ENCODE peak calls at places on chromosomes 7 and 10, in six cellular contexts. Y is NCI-H2107; M is activated naive CD4-positive, alpha-beta T cell treated with Interleukin-2 at 50 U/mL for 16 hours; T is RWPE1; X is HS-5; R is T-cell. B is an unnamed sample.

GRCh38 chr7:152617056-152617455 is 58.9 kb downstream of the XRCC2 start:
- DNase-seq in Y (no peak), M (no peak), T (no peak), X (no peak), R (no peak), B (no peak)

GRCh38 chr10:84412482-84412881 is 84.1 kb downstream of the CCSER2 start:
- DNase-seq in Y (no peak), M (no peak), T (no peak), X (no peak), R (no peak), B (no peak)

GRCh38 chr7:34463830-34464229 is 194.2 kb upstream of the NPSR1 start:
- DNase-seq in Y (no peak), M (no peak), T (peak), X (peak), R (no peak), B (peak)

GRCh38 chr10:78749898-78750297 is 318.9 kb upstream of the ZMIZ1 start:
- DNase-seq in Y (no peak), M (no peak), T (no peak), X (no peak), R (no peak), B (no peak)

GRCh38 chr10:5559642-5560141 is 34.9 kb downstream of the CALML3 start:
- DNase-seq in Y (no peak), M (no peak), T (no peak), X (peak), R (no peak), B (no peak)

GRCh38 chr10:533611-534566 is 155.6 kb downstream of the DIP2C start:
- DNase-seq in Y (no peak), M (no peak), T (no peak), X (no peak), R (no peak), B (no peak)

GRCh38 chr7:151954866-151955820 is 1.1 kb upstream of the GALNTL5 start:
- DNase-seq in Y (no peak), M (no peak), T (no peak), X (no peak), R (no peak), B (no peak)

GRCh38 chr7:145276118-145276517 is 440.3 kb upstream of the TPK1 start:
- DNase-seq in Y (no peak), M (no peak), T (no peak), X (no peak), R (no peak), B (no peak)

GRCh38 chr7:116562529-116563121 is 37.8 kb downstream of the CAV1 start:
- DNase-seq in Y (no peak), M (no peak), T (no peak), X (no peak), R (no peak), B (no peak)

GRCh38 chr7:160958-161725 is 31.2 kb upstream of the FAM20C start:
- DNase-seq in Y (no peak), M (no peak), T (no peak), X (no peak), R (no peak), B (no peak)

GRCh38 chr7:130489140-130489967 is 2.5 kb upstream of the MEST start:
- DNase-seq in Y (no peak), M (no peak), T (no peak), X (no peak), R (no peak), B (no peak)

GRCh38 chr7:73968511-73968910 is 59.5 kb upstream of the ELN start:
- DNase-seq in Y (no peak), M (no peak), T (no peak), X (no peak), R (no peak), B (no peak)

GRCh38 chr10:75231672-75232581 is 3.8 kb downstream of the COMTD1 start:
- DNase-seq in Y (no peak), M (no peak), T (no peak), X (no peak), R (no peak), B (no peak)

GRCh38 chr7:93823621-93824020 is 66.9 kb downstream of the TFPI2 start:
- DNase-seq in Y (no peak), M (no peak), T (no peak), X (no peak), R (no peak), B (no peak)

GRCh38 chr7:140901946-140902304 is 22.8 kb downstream of the BRAF start:
- DNase-seq in Y (no peak), M (no peak), T (no peak), X (no peak), R (no peak), B (no peak)

GRCh38 chr7:6232534-6232933 is 39.9 kb downstream of the CYTH3 start:
- DNase-seq in Y (no peak), M (no peak), T (no peak), X (no peak), R (peak), B (peak)

GRCh38 chr7:92751902-92752901 is 84.2 kb downstream of the CDK6 start:
- DNase-seq in Y (no peak), M (no peak), T (peak), X (peak), R (no peak), B (peak)

B was measured in SW480.